ENCODE peak calls at places on chromosomes 5 and 9, in five cellular contexts. E, L, H, G and V are unnamed samples.

GRCh38 chr9:134545213-134546211 is 96.1 kb upstream of the COL5A1 start:
- DNase-seq in G (no peak), L (no peak), E (no peak), H (peak), V (no peak)

GRCh38 chr9:38401994-38402393 is 9.5 kb downstream of the ALDH1B1 start:
- DNase-seq in G (no peak), L (no peak), H (no peak), E (no peak), V (no peak)

GRCh38 chr5:148792649-148793048 is 33.8 kb upstream of the ADRB2 start:
- DNase-seq in E (no peak), L (no peak), H (no peak), G (no peak), V (no peak)

GRCh38 chr5:140348104-140348503 is 1.7 kb upstream of the HBEGF start:
- DNase-seq in H (no peak), G (no peak), L (no peak), E (no peak), V (no peak)

GRCh38 chr5:180519098-180519497 is 24.9 kb downstream of the CNOT6 start:
- DNase-seq in E (no peak), L (no peak), G (no peak), H (peak), V (no peak)

GRCh38 chr9:78695521-78695920 is 398.6 kb downstream of the PSAT1 start:
- DNase-seq in H (no peak), L (no peak), E (no peak), G (no peak), V (no peak)

GRCh38 chr9:114884787-114885452 is 45.5 kb downstream of the TNFSF8 start:
- DNase-seq in G (no peak), H (no peak), E (no peak), L (no peak), V (no peak)

GRCh38 chr9:128771094-128771721 is 519 bp downstream of the ZER1 start:
- DNase-seq in L (no peak), H (no peak), E (peak), G (no peak), V (no peak)

GRCh38 chr5:164649266-164649665 is 1143.8 kb downstream of the MAT2B start:
- DNase-seq in H (no peak), G (no peak), L (no peak), E (no peak), V (no peak)

GRCh38 chr5:74851026-74851425 is 15.2 kb downstream of the FAM169A start:
- DNase-seq in H (no peak), L (no peak), E (no peak), G (no peak), V (no peak)

GRCh38 chr9:123246534-123246933 is 21.9 kb downstream of the STRBP start:
- DNase-seq in E (no peak), H (no peak), L (no peak), G (no peak), V (no peak)

GRCh38 chr5:60066502-60066901 is 173.0 kb upstream of the PDE4D start:
- DNase-seq in L (no peak), G (no peak), H (no peak), E (no peak), V (no peak)

GRCh38 chr5:167624053-167624452 is 667.4 kb upstream of the WWC1 start:
- DNase-seq in L (no peak), H (no peak), G (no peak), E (no peak), V (no peak)

GRCh38 chr9:77707696-77708095 is 59.6 kb upstream of the GNA14 start:
- DNase-seq in E (no peak), H (peak), L (no peak), G (no peak), V (no peak)

GRCh38 chr5:78497573-78498533 is 137.4 kb downstream of the SCAMP1 start:
- DNase-seq in G (no peak), L (no peak), E (no peak), H (no peak), V (no peak)

GRCh38 chr9:128286435-128286834 is 10.4 kb downstream of the SWI5 start:
- DNase-seq in H (no peak), L (no peak), E (no peak), G (no peak), V (no peak)

GRCh38 chr5:84724683-84725082 is 340.0 kb upstream of the EDIL3 start:
- DNase-seq in L (no peak), G (no peak), H (no peak), E (no peak), V (no peak)

GRCh38 chr5:88480766-88481499 is 212.3 kb upstream of the TMEM161B start:
- DNase-seq in G (no peak), E (no peak), H (no peak), L (no peak), V (no peak)

GRCh38 chr5:92554447-92555085 is 1026.5 kb downstream of the NR2F1-AS1 start:
- DNase-seq in H (no peak), G (no peak), E (no peak), L (no peak), V (no peak)

GRCh38 chr9:127144670-127145458 is 22.4 kb upstream of the ANGPTL2 start:
- DNase-seq in L (no peak), H (no peak), E (no peak), G (no peak), V (no peak)

GRCh38 chr9:76897804-76898525 is 7.9 kb downstream of the PRUNE2 start:
- DNase-seq in E (no peak), L (no peak), G (no peak), H (no peak), V (no peak)

GRCh38 chr9:136327313-136327971 is at the start of gene GPSM1:
- DNase-seq in G (peak), H (no peak), E (no peak), L (no peak), V (no peak)

GRCh38 chr5:42994285-42995151 is 45.6 kb downstream of the ANXA2R start:
- DNase-seq in L (peak), E (peak), G (peak), H (no peak), V (no peak)

GRCh38 chr5:169895876-169896275 is 84.4 kb downstream of the INSYN2B start:
- DNase-seq in G (no peak), H (no peak), L (no peak), E (no peak), V (no peak)

GRCh38 chr5:175709276-175709781 is 51.5 kb downstream of the HRH2 start:
- DNase-seq in G (no peak), H (no peak), E (no peak), L (no peak), V (no peak)

GRCh38 chr9:98978231-98978681 is 34.5 kb downstream of the COL15A1 start:
- DNase-seq in H (no peak), G (no peak), E (no peak), L (no peak), V (no peak)

GRCh38 chr5:68450245-68450852 is 234.8 kb downstream of the PIK3R1 start:
- DNase-seq in G (no peak), E (no peak), L (no peak), H (no peak), V (no peak)

GRCh38 chr5:95904827-95905226 is 56.8 kb downstream of the ELL2 start:
- DNase-seq in G (no peak), L (no peak), E (no peak), H (no peak), V (no peak)

GRCh38 chr9:128420651-128421473 is at the start of gene CERCAM:
- DNase-seq in L (peak), H (no peak), E (no peak), G (peak), V (peak)